ENCODE peak calls at places on chromosomes 4 and X, in eight cellular contexts. I, H, O, T, M, P, A and C are unnamed samples.

GRCh38 chr4:140851032-140851636 is 94.9 kb upstream of the TBC1D9 start:
- DNase-seq in I (no peak), A (peak; percentile 56), P (peak; percentile 43), T (no peak), M (no peak), O (peak; percentile 51), H (no peak), C (peak; percentile 85)

GRCh38 chr4:101304916-101305315 is 42.4 kb downstream of the PPP3CA start:
- DNase-seq in I (no peak), T (no peak), M (no peak), H (no peak), P (no peak), A (no peak), O (peak; percentile 66), C (peak; percentile 38)

GRCh38 chr4:151698213-151698612 is 62.6 kb downstream of the GATB start:
- DNase-seq in H (no peak), A (no peak), P (no peak), T (no peak), M (no peak), I (no peak), O (no peak), C (no peak)

GRCh38 chr4:21688596-21689265 is 259.8 kb downstream of the KCNIP4 start:
- DNase-seq in H (no peak), A (no peak), T (no peak), I (no peak), O (no peak), M (no peak), P (no peak), C (peak; percentile 47)

GRCh38 chr4:163554870-163555465 is 60.5 kb downstream of the TMA16 start:
- DNase-seq in O (no peak), A (no peak), P (no peak), H (no peak), M (no peak), T (no peak), I (no peak), C (no peak)

GRCh38 chr4:4714330-4714729 is 145.1 kb upstream of the MSX1 start:
- DNase-seq in O (no peak), M (no peak), I (no peak), H (no peak), T (no peak), P (no peak), A (no peak), C (no peak)

GRCh38 chr4:117477925-117478324 is 392.5 kb upstream of the TRAM1L1 start:
- DNase-seq in M (no peak), P (no peak), A (no peak), H (no peak), O (no peak), I (no peak), T (no peak), C (no peak)

GRCh38 chr4:30866444-30866843 is 146.3 kb downstream of the PCDH7 start:
- DNase-seq in M (no peak), O (no peak), H (no peak), P (no peak), A (no peak), T (no peak), I (no peak), C (no peak)

GRCh38 chr4:145619639-145619996 is 433 bp downstream of the MMAA start:
- DNase-seq in A (no peak), P (peak; percentile 88), O (peak; percentile 32), H (peak; percentile 40), M (peak; percentile 60), I (peak; percentile 27), T (no peak), C (no peak)

GRCh38 chrX:10245901-10246696 is 89.3 kb downstream of the CLCN4 start:
- DNase-seq in A (no peak), P (no peak), O (no peak), H (no peak), T (no peak), M (no peak), I (no peak), C (no peak)

GRCh38 chrX:47854474-47854873 is 17.8 kb downstream of the ZNF81 start:
- DNase-seq in I (no peak), T (no peak), P (peak; percentile 48), O (peak; percentile 24), A (peak; percentile 6), H (no peak), M (peak; percentile 29), C (peak; percentile 73)

GRCh38 chr4:13164783-13165371 is 319.3 kb downstream of the RAB28 start:
- DNase-seq in T (no peak), P (no peak), H (no peak), M (no peak), A (no peak), O (no peak), I (no peak), C (no peak)

GRCh38 chrX:136856527-136856926 is 24.0 kb downstream of the RBMX start:
- DNase-seq in A (no peak), O (no peak), P (no peak), H (no peak), T (no peak), M (no peak), I (no peak), C (no peak)

GRCh38 chr4:118957683-118958082 is 69.0 kb downstream of the SYNPO2 start:
- DNase-seq in O (no peak), M (no peak), T (no peak), A (no peak), P (no peak), I (no peak), H (no peak), C (no peak)

GRCh38 chrX:13077168-13077567 is 32.7 kb upstream of the FAM9C start:
- DNase-seq in I (no peak), O (no peak), A (no peak), T (no peak), H (no peak), M (no peak), P (no peak), C (no peak)

GRCh38 chr4:96102541-96103018 is 262.7 kb downstream of the PDHA2 start:
- DNase-seq in T (no peak), A (no peak), O (peak; percentile 49), M (no peak), P (no peak), I (no peak), H (no peak), C (no peak)

GRCh38 chr4:2936773-2937145 is 26.4 kb downstream of the NOP14 start:
- DNase-seq in M (no peak), A (no peak), H (peak; percentile 62), P (no peak), T (no peak), O (peak; percentile 83), I (no peak), C (no peak)

GRCh38 chr4:3656441-3657376 is 109.5 kb upstream of the ADRA2C start:
- DNase-seq in T (no peak), H (no peak), A (no peak), P (no peak), M (no peak), I (no peak), O (no peak), C (no peak)